ENCODE peak calls at places on chromosomes 4 and X, in five cellular contexts. One of them, this sample, is unnamed.

GRCh38 chrX:138711399-138712347 is at the start of gene FGF13:
- DNase-seq in HEK293T: peak; percentile 59
- DNase-seq in activated effector memory CD4-positive, alpha-beta T cell treated with Interleukin-2 at 50 U/mL for 16 hours: no peak
- DNase-seq in retina: peak; percentile 71
- DNase-seq in nephron progenitor cell: peak; percentile 66
- DNase-seq in this sample: no peak

GRCh38 chr4:123055943-123056342 is 133.5 kb upstream of the NUDT6 start:
- DNase-seq in retina: no peak
- DNase-seq in activated effector memory CD4-positive, alpha-beta T cell treated with Interleukin-2 at 50 U/mL for 16 hours: no peak
- DNase-seq in nephron progenitor cell: no peak
- DNase-seq in HEK293T: no peak
- DNase-seq in this sample: no peak

GRCh38 chr4:84965558-84966381 is 720 bp downstream of the WDFY3 start:
- DNase-seq in HEK293T: peak; percentile 47
- DNase-seq in activated effector memory CD4-positive, alpha-beta T cell treated with Interleukin-2 at 50 U/mL for 16 hours: no peak
- DNase-seq in nephron progenitor cell: peak; percentile 74
- DNase-seq in retina: peak; percentile 85
- DNase-seq in this sample: peak; percentile 72

GRCh38 chr4:40995850-40996249 is 218.5 kb downstream of the APBB2 start:
- DNase-seq in activated effector memory CD4-positive, alpha-beta T cell treated with Interleukin-2 at 50 U/mL for 16 hours: no peak
- DNase-seq in nephron progenitor cell: no peak
- DNase-seq in retina: no peak
- DNase-seq in HEK293T: no peak
- DNase-seq in this sample: no peak

GRCh38 chr4:121827851-121828250 is 4.2 kb upstream of the CCNA2 start:
- DNase-seq in retina: no peak
- DNase-seq in nephron progenitor cell: no peak
- DNase-seq in HEK293T: no peak
- DNase-seq in activated effector memory CD4-positive, alpha-beta T cell treated with Interleukin-2 at 50 U/mL for 16 hours: no peak
- DNase-seq in this sample: no peak

GRCh38 chrX:119784747-119785446 is 6.5 kb downstream of the RPL39 start:
- DNase-seq in retina: no peak
- DNase-seq in nephron progenitor cell: peak; percentile 27
- DNase-seq in HEK293T: peak; percentile 73
- DNase-seq in activated effector memory CD4-positive, alpha-beta T cell treated with Interleukin-2 at 50 U/mL for 16 hours: peak; percentile 17
- DNase-seq in this sample: peak; percentile 45

GRCh38 chrX:7771788-7772438 is 71.1 kb upstream of the VCX start:
- DNase-seq in nephron progenitor cell: no peak
- DNase-seq in HEK293T: no peak
- DNase-seq in activated effector memory CD4-positive, alpha-beta T cell treated with Interleukin-2 at 50 U/mL for 16 hours: no peak
- DNase-seq in retina: no peak
- DNase-seq in this sample: no peak

GRCh38 chr4:143337600-143338287 is 1.1 kb downstream of the GAB1 start:
- DNase-seq in retina: peak; percentile 81
- DNase-seq in nephron progenitor cell: peak; percentile 29
- DNase-seq in activated effector memory CD4-positive, alpha-beta T cell treated with Interleukin-2 at 50 U/mL for 16 hours: no peak
- DNase-seq in HEK293T: no peak
- DNase-seq in this sample: peak; percentile 13

GRCh38 chrX:148530464-148531077 is 30.2 kb downstream of the AFF2 start:
- DNase-seq in activated effector memory CD4-positive, alpha-beta T cell treated with Interleukin-2 at 50 U/mL for 16 hours: no peak
- DNase-seq in HEK293T: no peak
- DNase-seq in nephron progenitor cell: no peak
- DNase-seq in retina: no peak
- DNase-seq in this sample: peak; percentile 19

GRCh38 chr4:147039991-147040575 is 94.4 kb upstream of the TTC29 start:
- DNase-seq in nephron progenitor cell: no peak
- DNase-seq in activated effector memory CD4-positive, alpha-beta T cell treated with Interleukin-2 at 50 U/mL for 16 hours: no peak
- DNase-seq in HEK293T: no peak
- DNase-seq in retina: peak; percentile 78
- DNase-seq in this sample: no peak

GRCh38 chr4:179292443-179292842 is 1850.2 kb upstream of the AGA start:
- DNase-seq in retina: no peak
- DNase-seq in activated effector memory CD4-positive, alpha-beta T cell treated with Interleukin-2 at 50 U/mL for 16 hours: no peak
- DNase-seq in HEK293T: no peak
- DNase-seq in nephron progenitor cell: no peak
- DNase-seq in this sample: no peak

GRCh38 chr4:105060628-105061027 is 86.0 kb upstream of the TET2 start:
- DNase-seq in nephron progenitor cell: no peak
- DNase-seq in retina: no peak
- DNase-seq in activated effector memory CD4-positive, alpha-beta T cell treated with Interleukin-2 at 50 U/mL for 16 hours: no peak
- DNase-seq in HEK293T: no peak
- DNase-seq in this sample: no peak

GRCh38 chr4:112332398-112332797 is 35.2 kb downstream of the ALPK1 start:
- DNase-seq in HEK293T: no peak
- DNase-seq in activated effector memory CD4-positive, alpha-beta T cell treated with Interleukin-2 at 50 U/mL for 16 hours: no peak
- DNase-seq in nephron progenitor cell: no peak
- DNase-seq in retina: no peak
- DNase-seq in this sample: no peak

GRCh38 chr4:47391256-47391655 is 72.2 kb downstream of the COMMD8 start:
- DNase-seq in HEK293T: no peak
- DNase-seq in retina: no peak
- DNase-seq in activated effector memory CD4-positive, alpha-beta T cell treated with Interleukin-2 at 50 U/mL for 16 hours: no peak
- DNase-seq in nephron progenitor cell: no peak
- DNase-seq in this sample: no peak

GRCh38 chr4:113049421-113050355 is at the start of gene ANK2:
- DNase-seq in nephron progenitor cell: peak; percentile 68
- DNase-seq in retina: peak; percentile 90
- DNase-seq in HEK293T: peak; percentile 10
- DNase-seq in activated effector memory CD4-positive, alpha-beta T cell treated with Interleukin-2 at 50 U/mL for 16 hours: no peak
- DNase-seq in this sample: peak; percentile 69

GRCh38 chr4:110898290-110898689 is 275.4 kb upstream of the PITX2 start:
- DNase-seq in retina: no peak
- DNase-seq in activated effector memory CD4-positive, alpha-beta T cell treated with Interleukin-2 at 50 U/mL for 16 hours: no peak
- DNase-seq in nephron progenitor cell: no peak
- DNase-seq in HEK293T: no peak
- DNase-seq in this sample: no peak

GRCh38 chr4:8276358-8277240 is 7.0 kb downstream of the HTRA3 start:
- DNase-seq in HEK293T: no peak
- DNase-seq in activated effector memory CD4-positive, alpha-beta T cell treated with Interleukin-2 at 50 U/mL for 16 hours: no peak
- DNase-seq in retina: no peak
- DNase-seq in nephron progenitor cell: no peak
- DNase-seq in this sample: no peak

GRCh38 chr4:38980903-38981676 is 51.1 kb downstream of the TMEM156 start:
- DNase-seq in nephron progenitor cell: no peak
- DNase-seq in activated effector memory CD4-positive, alpha-beta T cell treated with Interleukin-2 at 50 U/mL for 16 hours: no peak
- DNase-seq in HEK293T: no peak
- DNase-seq in retina: no peak
- DNase-seq in this sample: peak; percentile 82

GRCh38 chr4:40055379-40055872 is 1.2 kb upstream of the N4BP2 start:
- DNase-seq in activated effector memory CD4-positive, alpha-beta T cell treated with Interleukin-2 at 50 U/mL for 16 hours: peak; percentile 23
- DNase-seq in nephron progenitor cell: no peak
- DNase-seq in retina: no peak
- DNase-seq in HEK293T: no peak
- DNase-seq in this sample: no peak

GRCh38 chrX:17831255-17831654 is 29.8 kb downstream of the RAI2 start:
- DNase-seq in activated effector memory CD4-positive, alpha-beta T cell treated with Interleukin-2 at 50 U/mL for 16 hours: no peak
- DNase-seq in nephron progenitor cell: no peak
- DNase-seq in HEK293T: no peak
- DNase-seq in retina: no peak
- DNase-seq in this sample: no peak

GRCh38 chr4:70518716-70519115 is 347 bp downstream of the AMTN start:
- DNase-seq in activated effector memory CD4-positive, alpha-beta T cell treated with Interleukin-2 at 50 U/mL for 16 hours: no peak
- DNase-seq in retina: no peak
- DNase-seq in HEK293T: no peak
- DNase-seq in nephron progenitor cell: no peak
- DNase-seq in this sample: no peak

GRCh38 chr4:26751004-26751403 is 109.6 kb upstream of the STIM2 start:
- DNase-seq in retina: no peak
- DNase-seq in activated effector memory CD4-positive, alpha-beta T cell treated with Interleukin-2 at 50 U/mL for 16 hours: no peak
- DNase-seq in HEK293T: no peak
- DNase-seq in nephron progenitor cell: no peak
- DNase-seq in this sample: no peak

GRCh38 chr4:173490256-173490655 is 39.8 kb downstream of the HAND2 start:
- DNase-seq in nephron progenitor cell: no peak
- DNase-seq in HEK293T: no peak
- DNase-seq in retina: no peak
- DNase-seq in activated effector memory CD4-positive, alpha-beta T cell treated with Interleukin-2 at 50 U/mL for 16 hours: no peak
- DNase-seq in this sample: no peak

GRCh38 chrX:118884552-118885138 is 61.0 kb downstream of the ZCCHC12 start:
- DNase-seq in HEK293T: no peak
- DNase-seq in activated effector memory CD4-positive, alpha-beta T cell treated with Interleukin-2 at 50 U/mL for 16 hours: no peak
- DNase-seq in nephron progenitor cell: no peak
- DNase-seq in retina: no peak
- DNase-seq in this sample: no peak

GRCh38 chrX:87525771-87526229 is 8.2 kb downstream of the KLHL4 start:
- DNase-seq in activated effector memory CD4-positive, alpha-beta T cell treated with Interleukin-2 at 50 U/mL for 16 hours: no peak
- DNase-seq in HEK293T: no peak
- DNase-seq in retina: no peak
- DNase-seq in nephron progenitor cell: no peak
- DNase-seq in this sample: no peak

GRCh38 chr4:185227131-185227551 is 17.7 kb downstream of the SNX25 start:
- DNase-seq in activated effector memory CD4-positive, alpha-beta T cell treated with Interleukin-2 at 50 U/mL for 16 hours: no peak
- DNase-seq in HEK293T: no peak
- DNase-seq in retina: no peak
- DNase-seq in nephron progenitor cell: peak; percentile 18
- DNase-seq in this sample: no peak

GRCh38 chr4:7971881-7972500 is 32.3 kb upstream of the AFAP1 start:
- DNase-seq in HEK293T: no peak
- DNase-seq in nephron progenitor cell: no peak
- DNase-seq in retina: no peak
- DNase-seq in activated effector memory CD4-positive, alpha-beta T cell treated with Interleukin-2 at 50 U/mL for 16 hours: no peak
- DNase-seq in this sample: no peak

This sample was measured in SK-N-DZ.